ENCODE peak calls at places on chromosomes 16 and 17, in nine cellular contexts. L is right atrium auricular region, V is ascending aorta, X is A549, U is mesendoderm, I is breast epithelium, O is A673, Y is mammary epithelial cell, K is right lobe of liver. Z is an unnamed sample. For H3K4me1, the result is how much of the 10 kb centered on the place peaks cover.

GRCh38 chr17:51000835-51001638 is 119.6 kb downstream of the SPAG9 start:
- DNase-seq in L (no peak), I (no peak), V (no peak), U (peak), Y (peak), O (peak), X (peak), K (no peak), Z (peak)

GRCh38 chr17:77316191-77316641 is 175.4 kb downstream of the SEC14L1 start:
- DNase-seq in U (peak), V (peak), O (no peak), I (no peak), X (no peak), K (peak), L (peak), Y (peak), Z (no peak)

GRCh38 chr16:29994613-29995329 is 646 bp downstream of the HIRIP3 start:
- DNase-seq in I (no peak), V (no peak), X (no peak), O (peak), U (peak), K (peak), L (no peak), Y (peak), Z (no peak)

GRCh38 chr17:266219-266618 is 84.8 kb upstream of the DOC2B start:
- DNase-seq in K (peak), L (no peak), I (peak), Y (no peak), O (no peak), V (peak), U (no peak), X (no peak), Z (no peak)

GRCh38 chr16:67882374-67883145 is 2.1 kb upstream of the NRN1L start:
- DNase-seq in V (no peak), O (no peak), L (no peak), X (no peak), Y (no peak), K (peak), U (no peak), I (no peak), Z (no peak)

GRCh38 chr17:73427198-73427597 is 115.4 kb upstream of the CDC42EP4 start:
- DNase-seq in L (no peak), Y (no peak), V (no peak), U (no peak), K (no peak), I (no peak), O (no peak), X (no peak), Z (no peak)

GRCh38 chr16:87956169-87956770 is 5.0 kb downstream of the BANP start:
- DNase-seq in I (no peak), V (no peak), K (no peak), U (peak), X (no peak), O (no peak), Y (no peak), L (peak), Z (peak)

GRCh38 chr17:78714534-78714933 is 67.5 kb downstream of the CYTH1 start:
- DNase-seq in L (no peak), V (no peak), O (no peak), I (no peak), K (no peak), Y (no peak), X (no peak), U (no peak), Z (no peak)

GRCh38 chr16:8751481-8752311 is 45.7 kb downstream of the TMEM186 start:
- DNase-seq in V (no peak), L (no peak), X (peak), U (peak), O (peak), Y (peak), I (no peak), K (no peak), Z (no peak)

GRCh38 chr16:50267151-50267631 is 840 bp downstream of the ADCY7 start:
- DNase-seq in O (no peak), U (no peak), K (no peak), Y (no peak), V (no peak), L (no peak), X (no peak), I (no peak), Z (no peak)
- H3K4me3 ChIP-seq in O (no peak), U (no peak), K (no peak), Y (no peak), V (peak), L (peak), X (no peak), I (no peak), Z (peak)

DNA sequence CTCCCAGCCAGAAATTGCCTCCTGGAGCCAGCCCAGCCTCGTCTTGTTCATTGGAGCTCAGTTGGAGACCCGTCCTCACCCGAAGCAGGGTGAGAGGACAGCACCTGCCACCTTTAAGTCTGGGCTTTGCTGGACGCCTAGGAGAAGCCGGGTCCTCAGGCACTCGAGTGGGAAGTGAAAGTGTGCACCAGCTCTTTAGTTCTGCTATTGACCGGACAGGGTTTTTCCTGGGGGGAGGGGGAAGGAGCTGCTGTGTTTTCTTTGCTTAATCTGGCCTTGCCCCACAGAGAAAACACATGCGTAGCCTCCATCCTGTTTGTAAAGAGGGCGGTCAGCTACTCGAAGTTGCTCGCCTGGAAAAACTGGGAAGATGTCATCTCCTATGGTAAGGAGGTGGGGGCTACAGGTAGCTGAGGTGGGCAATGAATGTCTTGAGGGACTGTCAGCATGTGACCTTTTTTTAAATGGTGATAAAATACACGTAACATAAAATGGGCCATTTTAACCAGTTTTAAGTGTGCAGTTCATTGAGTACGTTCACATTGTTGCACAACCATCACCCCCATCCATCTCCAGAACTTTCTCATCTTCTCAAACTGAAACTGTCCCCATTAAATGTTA is 34.4 kb downstream of the CMIP start:
- DNase-seq in O (no peak), V (peak), K (peak), I (no peak), X (no peak), U (no peak), Y (no peak), L (no peak), Z (no peak)
- H3K4me1 ChIP-seq in O (under half), V (under half), K (under half), I (under half), X (half or more), U (under half), Y (under half), L (under half), Z (under half)

DNA sequence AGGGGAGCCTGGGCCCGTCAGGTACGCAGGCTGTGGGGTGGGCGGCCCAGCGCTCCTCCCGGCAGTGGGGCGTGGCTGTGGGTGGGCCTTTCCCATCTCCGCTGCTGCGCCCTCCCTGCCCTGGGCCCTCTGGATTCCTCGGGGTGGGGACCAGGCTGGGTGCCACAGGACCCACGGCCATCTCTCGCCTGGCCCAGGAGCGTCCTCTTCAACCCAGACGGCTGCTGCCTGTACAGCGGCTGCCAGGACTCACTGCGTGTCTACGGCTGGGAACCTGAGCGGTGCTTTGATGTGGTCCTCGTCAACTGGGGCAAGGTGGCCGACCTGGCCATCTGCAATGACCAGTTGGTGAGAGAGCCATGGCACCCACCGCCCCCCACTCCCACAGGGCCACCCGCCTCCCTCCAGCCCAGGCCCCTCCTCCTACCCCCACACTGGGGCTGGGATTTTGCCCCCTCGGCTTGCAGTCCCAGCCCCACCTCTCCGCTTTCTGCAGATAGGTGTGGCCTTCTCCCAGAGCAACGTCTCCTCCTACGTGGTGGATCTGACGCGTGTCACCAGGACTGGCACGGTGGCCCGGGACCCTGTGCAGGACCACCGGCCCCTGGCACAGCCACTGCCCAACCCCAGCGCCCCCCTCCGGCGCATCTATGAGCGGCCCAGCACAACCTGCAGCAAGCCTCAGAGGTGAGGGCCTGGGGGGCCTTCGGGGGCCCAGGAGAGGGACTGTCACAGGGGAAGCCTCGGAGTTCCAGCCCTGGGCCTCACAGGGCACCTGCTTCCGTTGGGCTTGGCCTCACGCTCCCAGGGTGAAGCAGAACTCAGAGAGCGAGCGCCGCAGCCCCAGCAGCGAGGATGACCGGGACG is 17.2 kb downstream of the KATNB1 start:
- DNase-seq in X (no peak), O (no peak), U (no peak), K (peak), Y (no peak), I (no peak), L (no peak), V (no peak), Z (no peak)
- H3K27ac ChIP-seq in X (no peak), O (no peak), U (no peak), K (no peak), Y (no peak), I (no peak), L (no peak), V (no peak), Z (no peak)

GRCh38 chr16:31253642-31254045 is 6.1 kb upstream of the ITGAM start:
- DNase-seq in K (peak), V (peak), X (peak), Y (no peak), O (no peak), U (no peak), I (no peak), L (peak), Z (no peak)
- H3K4me3 ChIP-seq in K (no peak), V (no peak), X (no peak), Y (no peak), O (no peak), U (no peak), I (no peak), L (no peak), Z (no peak)